ENCODE peak calls at places on chromosomes 2 and 18, in nine cellular contexts. R is MCF 10A, M is right lobe of liver, Y is GM06990, C is GM23338, X is AG10803, E is heart left ventricle, N is HepG2, V is Calu3. T is an unnamed sample.

GRCh38 chr2:68157002-68157401 is 686 bp upstream of the PNO1 start:
- DNase-seq in R (no peak), M (peak), Y (peak), C (peak), X (peak), E (no peak), N (no peak), V (no peak), T (no peak)

GRCh38 chr2:152337511-152337903 is 2.5 kb downstream of the FMNL2 start:
- DNase-seq in R (no peak), M (no peak), Y (no peak), C (no peak), X (no peak), E (no peak), N (no peak), V (no peak), T (no peak)

GRCh38 chr2:43518718-43519117 is 77.1 kb downstream of the THADA start:
- DNase-seq in R (no peak), M (no peak), Y (no peak), C (no peak), X (no peak), E (no peak), N (no peak), V (no peak), T (no peak)

GRCh38 chr2:142875642-142876041 is 1.8 kb upstream of the KYNU start:
- DNase-seq in R (peak), M (no peak), Y (no peak), C (no peak), X (no peak), E (no peak), N (no peak), V (no peak), T (no peak)

GRCh38 chr2:47501374-47502200 is 98.6 kb downstream of the MSH2 start:
- DNase-seq in R (peak), M (no peak), Y (no peak), C (no peak), X (peak), E (no peak), N (no peak), V (no peak), T (no peak)

GRCh38 chr2:233679176-233679575 is 2.5 kb upstream of the UGT1A7 start:
- DNase-seq in R (no peak), M (no peak), Y (no peak), C (no peak), X (no peak), E (no peak), N (no peak), V (no peak), T (no peak)

GRCh38 chr2:35428548-35428947 is 927.0 kb upstream of the CRIM1 start:
- DNase-seq in R (peak), M (no peak), Y (no peak), C (peak), X (no peak), E (no peak), N (peak), V (peak), T (no peak)

GRCh38 chr2:189163889-189164288 is 15.7 kb downstream of the COL5A2 start:
- DNase-seq in R (no peak), M (no peak), Y (no peak), C (no peak), X (peak), E (no peak), N (no peak), V (no peak), T (no peak)

GRCh38 chr2:190679813-190680591 is 31.1 kb downstream of the NAB1 start:
- DNase-seq in R (peak), M (peak), Y (peak), C (peak), X (no peak), E (no peak), N (peak), V (peak), T (no peak)

GRCh38 chr2:68766378-68766845 is 31.8 kb downstream of the ARHGAP25 start:
- DNase-seq in R (peak), M (peak), Y (no peak), C (no peak), X (peak), E (peak), N (no peak), V (no peak), T (no peak)

GRCh38 chr18:46042571-46043123 is 29.4 kb downstream of the PSTPIP2 start:
- DNase-seq in R (no peak), M (no peak), Y (no peak), C (peak), X (peak), E (no peak), N (no peak), V (no peak), T (no peak)

GRCh38 chr2:202847693-202848524 is 23.7 kb downstream of the ICA1L start:
- DNase-seq in R (no peak), M (no peak), Y (peak), C (no peak), X (no peak), E (no peak), N (no peak), V (no peak), T (no peak)

GRCh38 chr2:98343371-98343770 is 2.9 kb upstream of the CNGA3 start:
- DNase-seq in R (no peak), M (no peak), Y (no peak), C (no peak), X (no peak), E (no peak), N (no peak), V (no peak), T (no peak)

DNA sequence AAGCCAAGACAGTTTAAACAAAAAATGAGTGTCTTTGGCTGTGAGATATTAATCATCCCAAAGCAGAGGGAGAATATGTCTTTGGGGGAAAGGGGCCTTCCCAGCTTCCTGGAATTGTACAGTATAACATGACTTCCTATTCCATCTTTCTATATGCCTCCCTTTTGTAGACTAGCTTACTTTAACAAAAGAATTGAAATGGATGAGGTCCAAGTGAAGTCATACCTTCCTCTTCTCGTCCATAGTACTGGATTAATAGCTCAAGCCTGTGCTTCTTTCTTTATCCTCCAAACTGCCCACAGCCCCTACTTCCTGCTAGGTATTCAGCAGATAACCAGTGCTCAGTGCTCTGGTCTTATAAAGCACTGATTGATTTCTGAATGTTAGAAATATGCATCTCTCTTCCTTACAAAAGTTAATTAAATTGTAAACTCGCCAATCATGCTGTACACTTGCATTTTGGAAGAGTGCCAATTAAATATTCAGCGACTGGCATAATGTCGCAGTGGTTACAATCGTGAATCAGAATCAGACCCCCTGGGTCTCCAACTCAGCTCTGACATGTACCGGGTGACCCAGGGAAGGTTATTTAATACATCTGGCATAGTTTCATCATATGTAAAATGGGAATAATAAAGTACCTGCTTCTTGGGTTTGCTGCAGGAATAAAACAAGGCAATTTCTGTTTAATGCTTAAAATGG is 325.1 kb downstream of the RND3 start:
- DNase-seq in R (no peak), M (no peak), Y (no peak), C (no peak), X (no peak), E (no peak), N (no peak), V (no peak), T (no peak)
- TF ChIP-seq CTCF in R (no peak), M (no peak), Y (no peak), C (no peak), X (no peak), E (no peak), N (no peak), V (no peak), T (no peak)

GRCh38 chr2:55157474-55157884 is 74.6 kb downstream of the CLHC1 start:
- DNase-seq in R (peak), M (no peak), Y (peak), C (no peak), X (peak), E (no peak), N (no peak), V (no peak), T (no peak)
- TF ChIP-seq CTCF in R (no peak), M (no peak), Y (no peak), C (no peak), X (peak), E (no peak), N (no peak), V (no peak), T (no peak)

GRCh38 chr2:159202568-159203071 is 83.9 kb downstream of the WDSUB1 start:
- DNase-seq in R (no peak), M (no peak), Y (no peak), C (no peak), X (peak), E (peak), N (peak), V (no peak), T (peak)
- TF ChIP-seq CTCF in R (no peak), M (no peak), Y (no peak), C (no peak), X (peak), E (no peak), N (no peak), V (no peak), T (no peak)

DNA sequence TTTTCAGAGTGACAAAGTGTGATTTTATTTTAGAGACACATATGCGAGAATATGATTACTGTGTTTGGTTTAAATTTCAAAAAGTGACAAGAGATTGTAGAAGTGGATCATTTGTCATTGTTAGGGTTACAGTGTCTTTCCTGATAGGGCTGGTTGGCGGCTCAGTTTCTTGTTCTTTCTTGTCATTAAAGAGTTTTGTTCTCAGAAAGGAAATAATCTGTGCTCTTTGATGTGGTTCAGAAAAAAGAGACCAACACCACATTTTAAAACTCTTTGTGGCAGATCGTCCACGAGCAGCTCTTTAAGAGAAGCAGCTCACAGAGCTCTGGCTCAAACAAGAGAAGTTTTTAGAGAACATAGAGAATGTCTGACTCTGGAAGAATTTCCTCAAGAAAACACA is 45.6 kb upstream of the ZNF532 start:
- DNase-seq in R (no peak), M (no peak), Y (peak), C (no peak), X (no peak), E (no peak), N (no peak), V (no peak), T (no peak)
- TF ChIP-seq CTCF in R (no peak), M (no peak), Y (no peak), C (no peak), X (no peak), E (no peak), N (no peak), V (no peak), T (no peak)

GRCh38 chr2:197311521-197312033 is 997 bp upstream of the ANKRD44 start:
- DNase-seq in R (no peak), M (no peak), Y (no peak), C (no peak), X (no peak), E (no peak), N (peak), V (peak), T (no peak)

GRCh38 chr2:197310940-197311485 is 433 bp upstream of the ANKRD44 start:
- DNase-seq in R (no peak), M (no peak), Y (no peak), C (no peak), X (no peak), E (no peak), N (no peak), V (no peak), T (no peak)

GRCh38 chr2:197309369-197310231 is 980 bp downstream of the ANKRD44 start:
- DNase-seq in R (no peak), M (peak), Y (peak), C (peak), X (no peak), E (peak), N (no peak), V (no peak), T (no peak)

GRCh38 chr2:197308635-197309368 is 1.8 kb downstream of the ANKRD44 start:
- DNase-seq in R (no peak), M (no peak), Y (no peak), C (no peak), X (no peak), E (no peak), N (no peak), V (no peak), T (no peak)

DNA sequence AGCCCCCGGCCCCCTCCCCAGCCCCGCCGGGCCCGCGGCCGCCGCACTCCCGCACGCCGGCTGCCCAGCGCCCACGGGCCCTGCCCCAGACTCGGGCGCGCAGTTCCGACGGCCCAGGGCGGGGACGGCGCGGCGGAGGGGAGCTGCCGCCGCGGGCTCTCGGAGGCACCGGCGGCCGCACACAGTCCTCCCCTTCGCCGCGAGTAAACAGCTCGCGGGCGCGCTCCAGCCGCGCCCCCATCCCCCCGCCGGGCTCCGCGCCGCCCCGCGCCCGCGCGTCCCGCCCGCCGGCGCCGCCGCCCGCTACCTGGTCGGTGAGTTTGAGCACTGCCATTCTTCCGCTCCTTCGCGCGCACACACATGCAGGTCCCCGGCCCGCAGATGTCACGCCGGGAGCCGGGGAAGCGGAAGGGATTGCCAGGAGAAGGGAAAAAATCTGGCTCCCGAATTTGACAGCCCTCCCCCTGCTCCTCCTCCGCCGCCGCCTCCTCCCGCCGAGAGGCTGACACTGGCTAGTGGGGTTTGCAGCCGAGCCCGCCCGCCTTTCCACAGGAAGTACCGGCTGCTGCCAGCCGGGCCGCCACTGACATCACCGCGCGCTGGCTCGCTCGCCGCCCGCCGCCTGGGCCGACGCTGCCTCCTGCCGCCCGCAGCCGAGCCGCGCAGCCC is at the start of gene ANKRD44:
- DNase-seq in R (peak), M (peak), Y (peak), C (peak), X (peak), E (peak), N (peak), V (peak), T (peak)
- TF ChIP-seq CTCF in R (peak), M (peak), Y (no peak), C (peak), X (no peak), E (peak), N (peak), V (peak), T (no peak)

DNA sequence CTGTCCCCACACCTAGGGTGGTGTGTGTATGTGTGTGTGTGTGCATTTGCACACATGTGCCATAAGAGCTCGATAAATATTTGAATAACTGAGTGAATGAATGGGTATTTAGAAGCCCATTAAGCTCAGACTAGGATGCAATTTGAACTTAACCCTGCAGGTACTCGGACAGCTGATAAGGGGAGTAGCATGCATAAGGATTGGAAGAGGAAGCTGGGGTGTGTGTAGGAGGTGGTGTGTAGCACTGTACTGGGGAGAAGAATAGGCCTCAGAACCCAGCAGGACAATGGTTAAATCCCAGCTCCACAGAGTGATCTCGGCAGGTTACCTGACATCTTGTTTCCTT is 1.8 kb upstream of the KCNF1 start:
- DNase-seq in R (no peak), M (no peak), Y (no peak), C (no peak), X (no peak), E (no peak), N (no peak), V (no peak), T (no peak)
- TF ChIP-seq CTCF in R (no peak), M (no peak), Y (no peak), C (no peak), X (no peak), E (no peak), N (no peak), V (no peak), T (no peak)

T was measured in HFF-Myc.